ENCODE peak calls at places on chromosomes 1 and 21, in seven cellular contexts. L is AG09309; Z is mucosa of descending colon; Y is stimulated activated CD4-positive, alpha-beta T cell treated with anti-CD3 and anti-CD28 coated beads, Interleukin-2, amount 100 ng/mL, for 48 hours; I is A549; J is T-helper 2 cell; B is SK-MEL-5. V is an unnamed sample.
A peak's percentile ranks its signal among the peaks of the same experiment; 100 is the strongest.

GRCh38 chr21:23020969-23021368 is 2022.8 kb downstream of the NCAM2 start:
- DNase-seq in I (no peak), L (no peak), Y (no peak), J (no peak), Z (no peak), B (no peak), V (no peak)

GRCh38 chr1:148328884-148329283 is 154.2 kb downstream of the PPIAL4G start:
- DNase-seq in Y (no peak), Z (no peak), B (no peak), L (no peak), J (no peak), I (no peak), V (no peak)

GRCh38 chr1:172342584-172343245 is 77.8 kb upstream of the C1orf105 start:
- DNase-seq in Y (no peak), J (no peak), B (no peak), Z (no peak), L (no peak), I (no peak), V (no peak)

GRCh38 chr1:57017201-57017600 is 51.4 kb upstream of the C8B start:
- DNase-seq in Z (no peak), Y (no peak), B (no peak), J (no peak), I (no peak), L (no peak), V (no peak)

GRCh38 chr1:202164271-202165037 is 4.1 kb upstream of the PTPN7 start:
- DNase-seq in I (no peak), Y (peak; percentile 48), L (no peak), Z (peak; percentile 47), J (peak; percentile 54), B (no peak), V (peak; percentile 88)

GRCh38 chr1:114274621-114275317 is 121.1 kb upstream of the SYT6 start:
- DNase-seq in Y (no peak), I (no peak), J (no peak), Z (no peak), B (no peak), L (no peak), V (no peak)

GRCh38 chr1:235986869-235987268 is 78.0 kb downstream of the NID1 start:
- DNase-seq in Z (no peak), I (no peak), L (no peak), J (no peak), B (no peak), Y (no peak), V (no peak)

GRCh38 chr1:64537942-64538341 is 68.0 kb downstream of the CACHD1 start:
- DNase-seq in Y (no peak), B (no peak), Z (no peak), L (no peak), J (no peak), I (no peak), V (no peak)

GRCh38 chr1:206803221-206803730 is 31.0 kb upstream of the IL10 start:
- DNase-seq in J (peak; percentile 21), Y (peak; percentile 61), Z (peak; percentile 41), B (peak; percentile 15), L (no peak), I (no peak), V (no peak)

GRCh38 chr1:173554541-173555250 is 48.2 kb downstream of the SLC9C2 start:
- DNase-seq in I (no peak), J (no peak), L (no peak), B (peak; percentile 67), Z (no peak), Y (no peak), V (no peak)

GRCh38 chr1:200207711-200208126 is 180.2 kb downstream of the NR5A2 start:
- DNase-seq in L (no peak), I (no peak), J (no peak), Y (no peak), Z (no peak), B (no peak), V (no peak)

GRCh38 chr1:77797991-77798390 is 18.5 kb downstream of the MIGA1 start:
- DNase-seq in Z (no peak), J (no peak), L (no peak), Y (no peak), I (no peak), B (no peak), V (no peak)

GRCh38 chr1:228390649-228391048 is 16.0 kb downstream of the TRIM11 start:
- DNase-seq in J (no peak), Y (no peak), Z (no peak), L (no peak), I (no peak), B (no peak), V (no peak)

GRCh38 chr21:36070999-36071398 is 1.2 kb downstream of the CBR1 start:
- DNase-seq in Z (no peak), Y (no peak), J (no peak), L (no peak), I (no peak), B (no peak), V (no peak)

GRCh38 chr1:232568331-232568852 is 61.5 kb downstream of the SIPA1L2 start:
- DNase-seq in B (peak; percentile 15), Z (no peak), L (no peak), J (no peak), I (no peak), Y (no peak), V (no peak)

GRCh38 chr1:186605762-186606350 is 74.4 kb downstream of the PTGS2 start:
- DNase-seq in I (no peak), J (no peak), Z (peak; percentile 54), Y (peak; percentile 17), B (peak; percentile 80), L (peak; percentile 25), V (no peak)

GRCh38 chr1:70143052-70143659 is 62.2 kb downstream of the LRRC40 start:
- DNase-seq in J (no peak), Y (no peak), L (peak; percentile 28), Z (no peak), I (no peak), B (peak; percentile 45), V (no peak)

GRCh38 chr1:57061369-57061768 is 95.6 kb upstream of the C8B start:
- DNase-seq in Y (no peak), I (no peak), B (no peak), L (no peak), Z (no peak), J (no peak), V (no peak)

GRCh38 chr1:167898578-167899222 is 15.2 kb downstream of the ADCY10 start:
- DNase-seq in Y (no peak), Z (no peak), J (no peak), I (no peak), B (no peak), L (no peak), V (no peak)

GRCh38 chr1:152244576-152244975 is 20.6 kb upstream of the HRNR start:
- DNase-seq in Y (no peak), Z (no peak), B (peak; percentile 48), J (no peak), I (no peak), L (no peak), V (no peak)

GRCh38 chr1:233885196-233886028 is 19.1 kb upstream of the SLC35F3 start:
- DNase-seq in L (no peak), B (no peak), I (no peak), Y (no peak), J (no peak), Z (no peak), V (no peak)

GRCh38 chr1:226186124-226187018 is at the start of gene ACBD3:
- DNase-seq in L (peak; percentile 50), J (peak; percentile 62), I (peak; percentile 89), Z (peak; percentile 91), Y (peak; percentile 72), B (peak; percentile 89), V (peak; percentile 89)

GRCh38 chr1:77168358-77168757 is 50.9 kb downstream of the PIGK start:
- DNase-seq in Y (no peak), L (no peak), Z (no peak), B (no peak), I (no peak), J (no peak), V (no peak)

GRCh38 chr1:20574686-20575543 is 14.0 kb upstream of the CDA start:
- DNase-seq in I (peak; percentile 80), Y (peak; percentile 68), B (peak; percentile 73), L (no peak), J (no peak), Z (peak; percentile 96), V (peak; percentile 89)

GRCh38 chr1:87334351-87335174 is 5.9 kb downstream of the LMO4 start:
- DNase-seq in Y (no peak), L (no peak), J (no peak), Z (no peak), B (no peak), I (no peak), V (peak; percentile 51)

GRCh38 chr21:44618909-44619308 is 7.0 kb downstream of the KRTAP10-8 start:
- DNase-seq in Y (peak; percentile 19), Z (peak; percentile 31), B (no peak), I (no peak), J (no peak), L (no peak), V (peak; percentile 71)

GRCh38 chr1:77245724-77246294 is 26.6 kb upstream of the PIGK start:
- DNase-seq in I (no peak), L (no peak), B (no peak), Z (no peak), J (no peak), Y (no peak), V (no peak)

GRCh38 chr1:33792216-33792615 is 71.7 kb upstream of the HMGB4 start:
- DNase-seq in B (no peak), I (no peak), Y (no peak), L (no peak), J (no peak), Z (no peak), V (no peak)

GRCh38 chr1:168202941-168203654 is 22.7 kb upstream of the SFT2D2 start:
- DNase-seq in J (no peak), Z (no peak), B (peak; percentile 95), L (peak; percentile 93), Y (no peak), I (no peak), V (no peak)

GRCh38 chr1:109880961-109881894 is 29.4 kb upstream of the CSF1 start:
- DNase-seq in L (no peak), I (no peak), Y (no peak), B (no peak), Z (no peak), J (no peak), V (no peak)

GRCh38 chr1:87560961-87561360 is 232.3 kb downstream of the LMO4 start:
- DNase-seq in L (no peak), Y (no peak), I (no peak), B (no peak), Z (no peak), J (no peak), V (no peak)

GRCh38 chr1:203031467-203031866 is 5.2 kb downstream of the PPFIA4 start:
- DNase-seq in B (peak; percentile 23), Z (no peak), J (no peak), I (no peak), Y (no peak), L (no peak), V (no peak)